ENCODE peak calls at places on chromosome 1, in six cellular contexts. R, F, G, H, B and Q are unnamed samples.
A peak's percentile ranks its signal among the peaks of the same experiment; 100 is the strongest.

GRCh38 chr1:234537236-234537635 is 58.3 kb upstream of the TARBP1 start:
- DNase-seq in G (no peak), F (no peak), B (no peak), R (no peak), H (no peak), Q (no peak)

GRCh38 chr1:7149080-7149838 is 364.0 kb downstream of the CAMTA1 start:
- DNase-seq in G (no peak), B (peak; percentile 78), R (no peak), H (no peak), F (peak; percentile 86), Q (no peak)

GRCh38 chr1:1144122-1144842 is 28.4 kb upstream of the C1orf159 start:
- DNase-seq in H (no peak), R (peak; percentile 57), B (no peak), F (no peak), G (no peak), Q (no peak)

GRCh38 chr1:54160351-54160750 is 7.6 kb upstream of the CDCP2 start:
- DNase-seq in B (no peak), F (no peak), R (no peak), H (no peak), G (no peak), Q (no peak)

GRCh38 chr1:25062621-25063255 is 132.7 kb upstream of the RUNX3 start:
- DNase-seq in F (no peak), H (no peak), G (no peak), B (no peak), R (no peak), Q (no peak)

GRCh38 chr1:153533689-153534201 is 2.0 kb downstream of the S100A6 start:
- DNase-seq in G (peak; percentile 93), H (peak; percentile 51), R (peak; percentile 82), F (peak; percentile 83), B (peak; percentile 44), Q (peak; percentile 98)

GRCh38 chr1:231603598-231604275 is 22.9 kb upstream of the DISC1 start:
- DNase-seq in F (no peak), B (no peak), R (peak; percentile 80), H (no peak), G (peak; percentile 71), Q (peak; percentile 86)

GRCh38 chr1:209103135-209103534 is 480.4 kb upstream of the CAMK1G start:
- DNase-seq in G (no peak), F (no peak), H (no peak), B (no peak), R (no peak), Q (no peak)

GRCh38 chr1:27119270-27119618 is 35.7 kb downstream of the SLC9A1 start:
- DNase-seq in R (no peak), H (no peak), B (no peak), G (peak; percentile 87), F (no peak), Q (no peak)

GRCh38 chr1:78275456-78275855 is 215.3 kb upstream of the PTGFR start:
- DNase-seq in H (no peak), F (no peak), G (no peak), R (no peak), B (no peak), Q (no peak)

GRCh38 chr1:198687429-198687828 is 48.6 kb downstream of the PTPRC start:
- DNase-seq in H (no peak), G (no peak), B (no peak), F (no peak), R (no peak), Q (no peak)

GRCh38 chr1:53294557-53294956 is 33.3 kb downstream of the LRP8 start:
- DNase-seq in B (no peak), F (no peak), R (no peak), G (peak; percentile 70), H (no peak), Q (no peak)

GRCh38 chr1:202501281-202501680 is 152.8 kb downstream of the PPP1R12B start:
- DNase-seq in H (peak; percentile 12), R (no peak), G (peak; percentile 65), B (no peak), F (no peak), Q (peak; percentile 44)